ENCODE peak calls at places on chromosomes 11 and 22, in ten cellular contexts. One of them, this sample, is unnamed.
A peak's percentile ranks its signal among the peaks of the same experiment; 100 is the strongest.

GRCh38 chr22:48719978-48720661 is 1107.6 kb downstream of the BRD1 start:
- DNase-seq in small intestine: no peak
- DNase-seq in mesenchymal stem cell: no peak
- DNase-seq in thoracic aorta: no peak
- DNase-seq in neural progenitor cell: peak; percentile 31
- DNase-seq in cardiac muscle cell: peak; percentile 5
- DNase-seq in naive thymus-derived CD4-positive, alpha-beta T cell: no peak
- DNase-seq in uterus: no peak
- DNase-seq in right cardiac atrium: no peak
- DNase-seq in right atrium auricular region: no peak
- DNase-seq in this sample: no peak

GRCh38 chr22:47000888-47001287 is 238.4 kb downstream of the TBC1D22A start:
- DNase-seq in neural progenitor cell: no peak
- DNase-seq in right cardiac atrium: no peak
- DNase-seq in mesenchymal stem cell: no peak
- DNase-seq in cardiac muscle cell: no peak
- DNase-seq in uterus: no peak
- DNase-seq in small intestine: no peak
- DNase-seq in thoracic aorta: no peak
- DNase-seq in right atrium auricular region: no peak
- DNase-seq in naive thymus-derived CD4-positive, alpha-beta T cell: no peak
- DNase-seq in this sample: no peak

GRCh38 chr11:33525789-33526188 is 174.8 kb downstream of the C11orf91 start:
- DNase-seq in thoracic aorta: no peak
- DNase-seq in uterus: no peak
- DNase-seq in right cardiac atrium: no peak
- DNase-seq in mesenchymal stem cell: no peak
- DNase-seq in small intestine: no peak
- DNase-seq in cardiac muscle cell: no peak
- DNase-seq in neural progenitor cell: no peak
- DNase-seq in right atrium auricular region: no peak
- DNase-seq in naive thymus-derived CD4-positive, alpha-beta T cell: no peak
- DNase-seq in this sample: no peak

GRCh38 chr11:69361048-69361447 is 67.1 kb downstream of the MYEOV start:
- DNase-seq in naive thymus-derived CD4-positive, alpha-beta T cell: no peak
- DNase-seq in right atrium auricular region: peak; percentile 48
- DNase-seq in small intestine: no peak
- DNase-seq in right cardiac atrium: no peak
- DNase-seq in thoracic aorta: no peak
- DNase-seq in uterus: no peak
- DNase-seq in neural progenitor cell: no peak
- DNase-seq in cardiac muscle cell: no peak
- DNase-seq in mesenchymal stem cell: no peak
- DNase-seq in this sample: no peak

GRCh38 chr11:2415171-2415570 is 14.6 kb downstream of the TSSC4 start:
- DNase-seq in naive thymus-derived CD4-positive, alpha-beta T cell: no peak
- DNase-seq in small intestine: no peak
- DNase-seq in thoracic aorta: no peak
- DNase-seq in right atrium auricular region: no peak
- DNase-seq in cardiac muscle cell: no peak
- DNase-seq in right cardiac atrium: no peak
- DNase-seq in uterus: no peak
- DNase-seq in mesenchymal stem cell: no peak
- DNase-seq in neural progenitor cell: no peak
- DNase-seq in this sample: no peak

GRCh38 chr11:109644158-109644557 is 222.2 kb downstream of the C11orf87 start:
- DNase-seq in uterus: no peak
- DNase-seq in thoracic aorta: no peak
- DNase-seq in right cardiac atrium: peak; percentile 41
- DNase-seq in mesenchymal stem cell: peak; percentile 93
- DNase-seq in cardiac muscle cell: peak; percentile 83
- DNase-seq in naive thymus-derived CD4-positive, alpha-beta T cell: no peak
- DNase-seq in right atrium auricular region: no peak
- DNase-seq in small intestine: no peak
- DNase-seq in neural progenitor cell: peak; percentile 16
- DNase-seq in this sample: no peak

GRCh38 chr11:125496465-125496817 is 376 bp upstream of the FEZ1 start:
- DNase-seq in uterus: peak; percentile 20
- DNase-seq in right cardiac atrium: peak; percentile 20
- DNase-seq in right atrium auricular region: no peak
- DNase-seq in neural progenitor cell: peak; percentile 33
- DNase-seq in small intestine: no peak
- DNase-seq in cardiac muscle cell: no peak
- DNase-seq in thoracic aorta: no peak
- DNase-seq in naive thymus-derived CD4-positive, alpha-beta T cell: no peak
- DNase-seq in mesenchymal stem cell: no peak
- DNase-seq in this sample: no peak

GRCh38 chr11:33773399-33774355 is 643 bp downstream of the FBXO3 start:
- DNase-seq in naive thymus-derived CD4-positive, alpha-beta T cell: peak; percentile 50
- DNase-seq in right atrium auricular region: no peak
- DNase-seq in uterus: no peak
- DNase-seq in neural progenitor cell: peak; percentile 58
- DNase-seq in cardiac muscle cell: peak; percentile 39
- DNase-seq in mesenchymal stem cell: peak; percentile 24
- DNase-seq in small intestine: peak; percentile 14
- DNase-seq in right cardiac atrium: no peak
- DNase-seq in thoracic aorta: no peak
- DNase-seq in this sample: no peak

GRCh38 chr22:50205781-50206569 is 5.2 kb downstream of the SELENOO start:
- DNase-seq in right atrium auricular region: no peak
- DNase-seq in thoracic aorta: no peak
- DNase-seq in naive thymus-derived CD4-positive, alpha-beta T cell: no peak
- DNase-seq in cardiac muscle cell: no peak
- DNase-seq in right cardiac atrium: peak; percentile 18
- DNase-seq in small intestine: no peak
- DNase-seq in mesenchymal stem cell: no peak
- DNase-seq in uterus: no peak
- DNase-seq in neural progenitor cell: no peak
- DNase-seq in this sample: no peak

GRCh38 chr11:127806486-127806885 is 780.9 kb downstream of the ETS1 start:
- DNase-seq in naive thymus-derived CD4-positive, alpha-beta T cell: no peak
- DNase-seq in right cardiac atrium: no peak
- DNase-seq in neural progenitor cell: no peak
- DNase-seq in cardiac muscle cell: no peak
- DNase-seq in uterus: no peak
- DNase-seq in right atrium auricular region: no peak
- DNase-seq in thoracic aorta: no peak
- DNase-seq in small intestine: no peak
- DNase-seq in mesenchymal stem cell: no peak
- DNase-seq in this sample: no peak

GRCh38 chr11:86999859-87000753 is 37.6 kb upstream of the TMEM135 start:
- DNase-seq in naive thymus-derived CD4-positive, alpha-beta T cell: no peak
- DNase-seq in right cardiac atrium: no peak
- DNase-seq in right atrium auricular region: no peak
- DNase-seq in thoracic aorta: no peak
- DNase-seq in small intestine: no peak
- DNase-seq in mesenchymal stem cell: peak; percentile 60
- DNase-seq in uterus: no peak
- DNase-seq in cardiac muscle cell: peak; percentile 88
- DNase-seq in neural progenitor cell: peak; percentile 32
- DNase-seq in this sample: no peak

GRCh38 chr11:95563859-95564258 is 225.7 kb downstream of the FAM76B start:
- DNase-seq in thoracic aorta: no peak
- DNase-seq in uterus: no peak
- DNase-seq in right atrium auricular region: no peak
- DNase-seq in right cardiac atrium: no peak
- DNase-seq in mesenchymal stem cell: no peak
- DNase-seq in neural progenitor cell: no peak
- DNase-seq in cardiac muscle cell: no peak
- DNase-seq in naive thymus-derived CD4-positive, alpha-beta T cell: no peak
- DNase-seq in small intestine: no peak
- DNase-seq in this sample: no peak

GRCh38 chr22:36463783-36464184 is 17.7 kb downstream of the TXN2 start:
- DNase-seq in cardiac muscle cell: peak; percentile 81
- DNase-seq in naive thymus-derived CD4-positive, alpha-beta T cell: no peak
- DNase-seq in small intestine: no peak
- DNase-seq in right atrium auricular region: no peak
- DNase-seq in mesenchymal stem cell: no peak
- DNase-seq in right cardiac atrium: peak; percentile 68
- DNase-seq in neural progenitor cell: no peak
- DNase-seq in uterus: no peak
- DNase-seq in thoracic aorta: no peak
- DNase-seq in this sample: no peak

GRCh38 chr22:38850941-38851849 is 7.4 kb upstream of the NPTXR start:
- DNase-seq in uterus: no peak
- DNase-seq in naive thymus-derived CD4-positive, alpha-beta T cell: no peak
- DNase-seq in small intestine: peak; percentile 25
- DNase-seq in thoracic aorta: no peak
- DNase-seq in right cardiac atrium: no peak
- DNase-seq in right atrium auricular region: no peak
- DNase-seq in cardiac muscle cell: no peak
- DNase-seq in mesenchymal stem cell: peak; percentile 70
- DNase-seq in neural progenitor cell: no peak
- DNase-seq in this sample: no peak

DNA sequence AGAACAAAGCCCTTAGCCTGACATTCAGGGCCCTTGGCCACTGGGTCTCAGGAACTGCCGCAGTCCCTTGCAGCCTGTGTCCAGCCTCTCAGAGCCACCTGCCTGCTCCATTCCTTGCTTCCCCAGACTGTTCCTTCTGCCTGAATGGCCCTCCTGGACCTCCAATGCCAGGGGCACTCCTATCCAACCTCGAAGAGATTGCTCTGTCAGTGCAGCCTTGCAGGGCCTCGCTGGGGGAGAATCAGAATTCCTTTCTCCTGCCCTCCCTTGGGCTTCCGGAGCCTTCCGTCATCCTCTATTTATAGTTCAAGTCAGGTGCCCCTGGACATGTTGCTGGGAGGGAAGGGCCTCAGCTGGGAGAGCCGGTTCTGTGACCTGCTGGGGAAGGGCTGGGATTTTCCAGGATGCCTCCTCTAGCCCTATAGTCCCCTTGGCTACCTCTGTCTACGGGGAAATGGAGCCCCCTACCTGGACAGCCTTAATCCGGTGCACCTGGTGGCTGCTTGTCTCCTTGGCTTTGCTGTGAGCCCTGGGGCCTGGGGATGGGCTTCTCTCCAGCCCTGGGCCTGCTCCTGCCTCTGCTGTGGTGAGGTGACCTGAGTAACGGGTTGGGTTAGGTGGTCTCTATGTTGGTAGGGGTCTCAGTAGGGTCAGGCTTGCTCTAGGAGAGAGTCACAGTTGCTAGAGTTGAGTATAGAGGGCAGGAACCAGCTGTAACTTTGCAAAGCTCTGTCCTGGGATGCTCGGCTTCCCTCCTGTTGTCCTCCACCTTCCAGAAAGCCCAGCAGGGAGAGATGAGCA is 45.9 kb upstream of the SYT7 start:
- DNase-seq in neural progenitor cell: no peak
- DNase-seq in cardiac muscle cell: peak; percentile 91
- DNase-seq in small intestine: peak; percentile 42
- DNase-seq in naive thymus-derived CD4-positive, alpha-beta T cell: no peak
- DNase-seq in mesenchymal stem cell: peak; percentile 66
- DNase-seq in right atrium auricular region: no peak
- DNase-seq in uterus: no peak
- DNase-seq in right cardiac atrium: no peak
- DNase-seq in thoracic aorta: no peak
- DNase-seq in this sample: no peak
- H3K27ac ChIP-seq in neural progenitor cell: no peak overlapping the region
- H3K27ac ChIP-seq in cardiac muscle cell: peak overlapping the region; percentile 88
- H3K27ac ChIP-seq in small intestine: no peak overlapping the region
- H3K27ac ChIP-seq in naive thymus-derived CD4-positive, alpha-beta T cell: no peak overlapping the region
- H3K27ac ChIP-seq in mesenchymal stem cell: no peak overlapping the region
- H3K27ac ChIP-seq in right atrium auricular region: peak overlapping the region; percentile 81
- H3K27ac ChIP-seq in uterus: no peak overlapping the region
- H3K27ac ChIP-seq in right cardiac atrium: peak overlapping the region; percentile 96
- H3K27ac ChIP-seq in thoracic aorta: no peak overlapping the region
- H3K27ac ChIP-seq in this sample: no peak overlapping the region

DNA sequence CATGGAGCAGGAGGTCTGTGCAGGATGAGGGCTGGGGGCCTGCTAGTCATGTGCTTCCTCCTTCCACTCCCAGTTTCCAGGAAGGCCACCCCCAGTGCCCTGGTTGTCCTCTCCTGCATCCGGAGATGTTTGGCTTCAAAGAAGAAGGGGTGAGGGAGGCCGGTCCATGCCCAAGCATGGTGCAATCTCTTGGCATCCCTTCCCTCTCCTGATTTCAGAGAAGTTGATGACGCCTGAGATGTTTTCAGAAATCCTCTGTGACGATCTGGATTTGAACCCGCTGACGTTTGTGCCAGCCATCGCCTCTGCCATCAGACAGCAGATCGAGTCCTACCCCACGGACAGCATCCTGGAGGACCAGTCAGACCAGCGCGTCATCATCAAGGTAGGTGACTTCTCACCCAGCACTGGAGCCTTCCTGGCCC is 22.2 kb downstream of the DERL3 start:
- DNase-seq in naive thymus-derived CD4-positive, alpha-beta T cell: no peak
- DNase-seq in cardiac muscle cell: no peak
- DNase-seq in neural progenitor cell: no peak
- DNase-seq in mesenchymal stem cell: no peak
- DNase-seq in right cardiac atrium: no peak
- DNase-seq in thoracic aorta: no peak
- DNase-seq in small intestine: no peak
- DNase-seq in uterus: no peak
- DNase-seq in right atrium auricular region: no peak
- DNase-seq in this sample: no peak
- H3K4me3 ChIP-seq in naive thymus-derived CD4-positive, alpha-beta T cell: no peak overlapping the region
- H3K4me3 ChIP-seq in cardiac muscle cell: no peak overlapping the region
- H3K4me3 ChIP-seq in neural progenitor cell: no peak overlapping the region
- H3K4me3 ChIP-seq in mesenchymal stem cell: no peak overlapping the region
- H3K4me3 ChIP-seq in right cardiac atrium: no peak overlapping the region
- H3K4me3 ChIP-seq in thoracic aorta: no peak overlapping the region
- H3K4me3 ChIP-seq in small intestine: no peak overlapping the region
- H3K4me3 ChIP-seq in uterus: no peak overlapping the region
- H3K4me3 ChIP-seq in right atrium auricular region: no peak overlapping the region
- H3K4me3 ChIP-seq in this sample: no peak overlapping the region

DNA sequence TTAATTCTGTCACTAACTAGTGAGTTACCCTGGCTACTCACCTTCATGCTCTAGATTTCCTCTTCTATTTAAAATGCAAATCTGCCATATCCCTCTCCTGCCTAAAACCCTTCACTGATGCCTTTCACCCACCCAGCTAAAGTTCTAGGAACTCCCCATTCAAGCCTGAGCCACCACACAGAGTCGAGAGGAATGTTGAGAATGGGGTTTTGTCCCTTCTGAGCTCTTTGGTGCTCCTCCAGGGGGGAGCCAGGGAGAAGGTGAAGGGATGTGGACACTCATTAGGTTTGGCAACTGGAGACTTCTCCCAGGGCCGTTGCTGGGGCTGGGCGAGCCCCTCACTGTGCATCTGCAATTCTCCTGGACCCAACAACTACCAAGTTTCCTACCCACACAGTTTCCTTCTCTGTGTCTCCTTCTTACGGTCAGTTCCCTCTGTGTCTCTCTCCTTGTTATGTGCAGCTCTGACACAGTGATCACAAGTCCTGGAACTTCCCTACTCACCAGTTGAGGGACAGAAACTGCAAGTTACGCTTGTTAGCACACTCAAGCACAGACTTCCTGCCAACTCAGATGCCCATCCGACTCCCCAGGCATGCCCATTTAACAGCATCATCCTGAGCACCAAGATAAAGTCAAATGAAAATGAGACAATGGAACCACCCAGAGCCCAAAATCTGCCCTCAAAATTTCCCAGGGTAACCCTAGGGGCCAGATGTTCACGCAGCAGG is 6.5 kb upstream of the IL10RA start:
- DNase-seq in mesenchymal stem cell: no peak
- DNase-seq in right atrium auricular region: peak; percentile 57
- DNase-seq in right cardiac atrium: no peak
- DNase-seq in thoracic aorta: no peak
- DNase-seq in small intestine: no peak
- DNase-seq in cardiac muscle cell: no peak
- DNase-seq in uterus: no peak
- DNase-seq in naive thymus-derived CD4-positive, alpha-beta T cell: no peak
- DNase-seq in neural progenitor cell: no peak
- DNase-seq in this sample: no peak
- H3K27me3 ChIP-seq in mesenchymal stem cell: peaks cover 36% of the 10 kb centered on the region
- H3K27me3 ChIP-seq in right atrium auricular region: no peaks in the 10 kb centered on the region
- H3K27me3 ChIP-seq in right cardiac atrium: no peaks in the 10 kb centered on the region
- H3K27me3 ChIP-seq in thoracic aorta: no peaks in the 10 kb centered on the region
- H3K27me3 ChIP-seq in small intestine: no peaks in the 10 kb centered on the region
- H3K27me3 ChIP-seq in cardiac muscle cell: peaks cover 18% of the 10 kb centered on the region
- H3K27me3 ChIP-seq in uterus: no peaks in the 10 kb centered on the region
- H3K27me3 ChIP-seq in naive thymus-derived CD4-positive, alpha-beta T cell: no peaks in the 10 kb centered on the region
- H3K27me3 ChIP-seq in neural progenitor cell: peaks cover 7% of the 10 kb centered on the region
- H3K27me3 ChIP-seq in this sample: no peaks in the 10 kb centered on the region

GRCh38 chr11:46949297-46949696 is 12.7 kb downstream of the CSTPP1 start:
- DNase-seq in cardiac muscle cell: no peak
- DNase-seq in naive thymus-derived CD4-positive, alpha-beta T cell: no peak
- DNase-seq in mesenchymal stem cell: no peak
- DNase-seq in thoracic aorta: no peak
- DNase-seq in neural progenitor cell: no peak
- DNase-seq in uterus: no peak
- DNase-seq in right cardiac atrium: no peak
- DNase-seq in right atrium auricular region: no peak
- DNase-seq in small intestine: peak; percentile 48
- DNase-seq in this sample: no peak
- H3K27ac ChIP-seq in cardiac muscle cell: no peak overlapping the region
- H3K27ac ChIP-seq in naive thymus-derived CD4-positive, alpha-beta T cell: no peak overlapping the region
- H3K27ac ChIP-seq in mesenchymal stem cell: no peak overlapping the region
- H3K27ac ChIP-seq in thoracic aorta: no peak overlapping the region
- H3K27ac ChIP-seq in neural progenitor cell: no peak overlapping the region
- H3K27ac ChIP-seq in uterus: no peak overlapping the region
- H3K27ac ChIP-seq in right cardiac atrium: no peak overlapping the region
- H3K27ac ChIP-seq in right atrium auricular region: no peak overlapping the region
- H3K27ac ChIP-seq in small intestine: no peak overlapping the region
- H3K27ac ChIP-seq in this sample: no peak overlapping the region